ENCODE peak calls at places on chromosomes 6 and 20, in eight cellular contexts. G is HepG2, F is OCI-LY7, T is H9, S is PC-3, X is neuronal stem cell, E is GM23248, B is hepatocyte. O is an unnamed sample.

GRCh38 chr6:9532621-9533557 is 882.0 kb downstream of the TFAP2A start:
- DNase-seq in X (no peak), T (no peak), E (peak; percentile 64), F (no peak), G (no peak), S (peak; percentile 78), B (no peak), O (no peak)

GRCh38 chr6:37481793-37482192 is 17.9 kb downstream of the CCDC167 start:
- DNase-seq in X (no peak), G (no peak), T (no peak), S (no peak), E (no peak), B (no peak), F (no peak), O (no peak)

GRCh38 chr6:149529650-149530049 is 16.2 kb downstream of the PPIL4 start:
- DNase-seq in B (no peak), X (no peak), S (no peak), E (no peak), G (no peak), T (no peak), F (no peak), O (no peak)

GRCh38 chr20:50919567-50919966 is 11.7 kb downstream of the ADNP start:
- DNase-seq in X (no peak), T (no peak), E (peak; percentile 89), S (peak; percentile 58), B (peak; percentile 80), G (no peak), F (no peak), O (no peak)

GRCh38 chr6:77123527-77123926 is 339.8 kb downstream of the HTR1B start:
- DNase-seq in S (no peak), T (no peak), B (no peak), E (no peak), F (no peak), G (no peak), X (no peak), O (no peak)

GRCh38 chr20:45816951-45817651 is 4.7 kb downstream of the UBE2C start:
- DNase-seq in G (no peak), B (no peak), T (no peak), X (no peak), S (no peak), E (no peak), F (no peak), O (no peak)

GRCh38 chr6:2542858-2543218 is 207.9 kb downstream of the MYLK4 start:
- DNase-seq in B (peak; percentile 77), G (peak; percentile 77), E (peak; percentile 30), F (no peak), S (peak; percentile 54), X (no peak), T (no peak), O (no peak)

GRCh38 chr6:67870321-67870720 is 764.8 kb upstream of the ADGRB3 start:
- DNase-seq in F (no peak), T (no peak), X (no peak), E (no peak), G (no peak), S (no peak), B (no peak), O (no peak)

GRCh38 chr6:15329154-15329781 is 83.4 kb downstream of the JARID2 start:
- DNase-seq in X (no peak), F (no peak), G (no peak), S (peak; percentile 75), B (no peak), T (no peak), E (peak; percentile 97), O (peak; percentile 62)

GRCh38 chr6:148497717-148498116 is 155.1 kb downstream of the SASH1 start:
- DNase-seq in G (no peak), E (peak; percentile 51), T (no peak), X (no peak), B (no peak), S (no peak), F (no peak), O (no peak)

GRCh38 chr6:151197556-151197955 is 42.2 kb upstream of the AKAP12 start:
- DNase-seq in X (no peak), F (no peak), B (no peak), G (no peak), S (no peak), E (no peak), T (no peak), O (no peak)

GRCh38 chr6:141667580-141668309 is 465.0 kb upstream of the GJE1 start:
- DNase-seq in X (no peak), E (peak; percentile 56), G (no peak), B (peak; percentile 28), F (no peak), S (no peak), T (no peak), O (peak; percentile 2)
- H2AFZ ChIP-seq in X (peak overlapping the region; percentile 71), E (peak overlapping the region; percentile 5), G (no peak overlapping the region), B (no peak overlapping the region), F (no peak overlapping the region), S (no peak overlapping the region), T (no peak overlapping the region), O (peak overlapping the region; percentile 31)

DNA sequence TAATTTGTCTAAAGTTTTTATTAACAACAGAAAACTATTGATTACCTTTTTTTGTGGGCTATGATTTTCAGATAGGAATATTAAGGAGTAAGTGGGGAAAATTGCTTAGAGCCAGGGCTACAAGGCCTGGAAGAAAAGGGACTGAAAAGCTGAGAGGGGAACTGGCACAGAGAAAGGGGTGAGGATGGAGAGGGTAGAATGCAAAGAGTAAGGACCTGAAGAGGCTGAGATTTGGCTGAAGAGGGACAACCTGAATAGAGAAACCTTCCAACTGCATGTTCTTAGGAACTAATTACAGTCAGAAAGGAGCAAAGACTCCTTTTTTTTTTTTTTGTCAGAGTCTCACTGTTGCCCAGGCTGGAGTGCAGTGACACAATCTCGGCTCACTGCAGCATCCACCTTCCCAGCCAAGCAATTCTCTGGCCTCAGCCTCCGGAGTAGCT is 16.7 kb downstream of the BTN2A1 start:
- DNase-seq in G (no peak), S (no peak), E (no peak), B (no peak), T (no peak), F (peak; percentile 31), X (no peak), O (no peak)
- H2AFZ ChIP-seq in G (peak overlapping the region; percentile 73), S (peak overlapping the region; percentile 85), E (peak overlapping the region; percentile 84), B (peak overlapping the region; percentile 59), T (no peak overlapping the region), F (peak overlapping the region; percentile 77), X (peak overlapping the region; percentile 73), O (peak overlapping the region; percentile 89)

GRCh38 chr6:34374112-34374907 is 18.2 kb downstream of the NUDT3 start:
- DNase-seq in E (no peak), X (no peak), B (no peak), S (no peak), G (no peak), T (no peak), F (peak; percentile 17), O (no peak)
- H2AFZ ChIP-seq in E (no peak overlapping the region), X (no peak overlapping the region), B (no peak overlapping the region), S (no peak overlapping the region), G (no peak overlapping the region), T (no peak overlapping the region), F (no peak overlapping the region), O (no peak overlapping the region)

GRCh38 chr6:165819394-165819793 is 156.4 kb upstream of the PDE10A start:
- DNase-seq in G (no peak), X (no peak), S (no peak), B (no peak), E (no peak), F (no peak), T (no peak), O (peak; percentile 41)
- H2AFZ ChIP-seq in G (no peak overlapping the region), X (peak overlapping the region; percentile 73), S (no peak overlapping the region), B (no peak overlapping the region), E (no peak overlapping the region), F (no peak overlapping the region), T (no peak overlapping the region), O (peak overlapping the region; percentile 66)

GRCh38 chr6:139979021-139979721 is 604.7 kb upstream of the CITED2 start:
- DNase-seq in X (no peak), E (no peak), F (no peak), G (no peak), B (no peak), T (no peak), S (no peak), O (peak; percentile 57)

GRCh38 chr6:139982652-139983051 is 608.2 kb upstream of the CITED2 start:
- DNase-seq in E (peak; percentile 56), X (no peak), T (peak; percentile 30), F (no peak), S (peak; percentile 59), B (no peak), G (no peak), O (peak; percentile 45)

GRCh38 chr6:139981810-139982550 is 607.5 kb upstream of the CITED2 start:
- DNase-seq in B (peak; percentile 66), S (peak; percentile 74), G (no peak), T (peak; percentile 30), F (no peak), E (peak; percentile 53), X (peak; percentile 33), O (peak; percentile 71)

GRCh38 chr6:139983555-139984276 is 609.3 kb upstream of the CITED2 start:
- DNase-seq in X (no peak), B (no peak), G (no peak), E (peak; percentile 56), S (peak; percentile 85), F (no peak), T (no peak), O (no peak)

GRCh38 chr6:139981066-139981624 is 606.7 kb upstream of the CITED2 start:
- DNase-seq in E (peak; percentile 24), X (no peak), B (no peak), T (no peak), F (no peak), G (no peak), S (no peak), O (no peak)
- H2AFZ ChIP-seq in E (peak overlapping the region; percentile 32), X (peak overlapping the region; percentile 25), B (no peak overlapping the region), T (no peak overlapping the region), F (no peak overlapping the region), G (no peak overlapping the region), S (no peak overlapping the region), O (no peak overlapping the region)

O was measured in neural progenitor cell.